ENCODE peak calls at places on chromosome 13, in eight cellular contexts. U is memory B cell; L is stimulated activated CD4-positive, alpha-beta T cell treated with anti-CD3 and anti-CD28 coated beads, Interleukin-12 subunit alpha, Interleukin-12 subunit beta, amount 100 ng/mL, for 24 hours; R is fibroblast of lung; Q is adipocyte; Z is activated CD4-positive, alpha-beta T cell treated with anti-CD3 and anti-CD28 coated beads, Interleukin-2, amount 50 U/mL, for 48 hours; I is non-pigmented ciliary epithelial cell; G is cardiac fibroblast. B is an unnamed sample.

GRCh38 chr13:87792878-87793277 is 121.7 kb downstream of the SLITRK5 start:
- DNase-seq in U (no peak), L (no peak), Q (no peak), R (no peak), I (no peak), Z (no peak), G (no peak), B (no peak)

GRCh38 chr13:40503966-40504591 is 162.4 kb downstream of the FOXO1 start:
- DNase-seq in U (no peak), L (no peak), Z (peak; percentile 0), Q (no peak), R (peak; percentile 99), I (peak; percentile 95), G (peak; percentile 88), B (no peak)

GRCh38 chr13:99606322-99607089 is 105.2 kb downstream of the TM9SF2 start:
- DNase-seq in Z (peak; percentile 90), L (peak; percentile 84), U (peak; percentile 95), Q (peak; percentile 95), I (no peak), G (peak; percentile 89), R (peak; percentile 77), B (peak; percentile 89)

GRCh38 chr13:98397221-98397620 is 179.7 kb downstream of the STK24 start:
- DNase-seq in G (peak; percentile 46), I (no peak), Q (peak; percentile 45), R (peak; percentile 19), L (no peak), Z (no peak), U (no peak), B (no peak)

GRCh38 chr13:64767054-64767453 is 2463.1 kb downstream of the PCDH9 start:
- DNase-seq in I (no peak), L (no peak), Z (no peak), G (no peak), Q (no peak), R (no peak), U (no peak), B (no peak)

GRCh38 chr13:110412132-110412912 is 105.2 kb downstream of the COL4A2 start:
- DNase-seq in Z (peak; percentile 80), L (peak; percentile 70), Q (peak; percentile 99), I (peak; percentile 97), G (peak; percentile 100), R (peak; percentile 99), U (peak; percentile 61), B (peak; percentile 71)

GRCh38 chr13:48655291-48655690 is 1.6 kb downstream of the CYSLTR2 start:
- DNase-seq in L (no peak), Q (no peak), I (no peak), U (no peak), G (no peak), R (no peak), Z (no peak), B (no peak)

GRCh38 chr13:99266827-99267226 is 8.6 kb upstream of the GPR18 start:
- DNase-seq in U (no peak), Z (no peak), R (no peak), I (no peak), L (no peak), Q (no peak), G (no peak), B (no peak)

GRCh38 chr13:51416107-51416506 is 36.7 kb downstream of the INTS6 start:
- DNase-seq in L (no peak), R (no peak), Q (no peak), U (no peak), G (no peak), I (no peak), Z (no peak), B (no peak)

GRCh38 chr13:43401364-43401763 is 378.0 kb downstream of the DNAJC15 start:
- DNase-seq in Q (no peak), Z (no peak), L (no peak), R (no peak), I (no peak), U (no peak), G (no peak), B (no peak)

GRCh38 chr13:67048084-67048792 is 181.9 kb downstream of the PCDH9 start:
- DNase-seq in I (peak; percentile 86), U (no peak), L (no peak), R (peak; percentile 95), Q (peak; percentile 74), Z (no peak), G (peak; percentile 93), B (no peak)

GRCh38 chr13:22592515-22592914 is 588.3 kb upstream of the SGCG start:
- DNase-seq in G (no peak), I (peak; percentile 10), L (no peak), U (no peak), R (no peak), Q (no peak), Z (no peak), B (no peak)